ENCODE peak calls at places on chromosomes 7 and 10, in eight cellular contexts. O is GM23338, B is HCT116, V is neural progenitor cell, D is PC-3, H is SK-N-SH, K is hepatocyte, Y is MM.1S. M is an unnamed sample. For H3K4me1, the result is how much of the 10 kb centered on the place peaks cover.

GRCh38 chr7:1288390-1288995 is 55.8 kb downstream of the UNCX start:
- DNase-seq in O (no peak), Y (no peak), V (no peak), D (no peak), H (no peak), B (no peak), K (no peak), M (no peak)

GRCh38 chr10:16948335-16948734 is 131.1 kb upstream of the RSU1 start:
- DNase-seq in H (no peak), D (no peak), K (no peak), V (no peak), Y (no peak), B (no peak), O (no peak), M (no peak)

GRCh38 chr10:10311966-10312365 is 705.7 kb upstream of the CELF2 start:
- DNase-seq in H (no peak), V (no peak), D (no peak), O (no peak), Y (no peak), B (no peak), K (no peak), M (no peak)

GRCh38 chr10:43355749-43356371 is 15.6 kb upstream of the FXYD4 start:
- DNase-seq in K (no peak), H (no peak), O (no peak), D (peak), Y (no peak), B (peak), V (no peak), M (no peak)

GRCh38 chr7:102875700-102876192 is 37.1 kb upstream of the LRRC17 start:
- DNase-seq in B (peak), H (no peak), K (peak), O (no peak), Y (no peak), V (no peak), D (peak), M (no peak)

GRCh38 chr10:126561499-126562208 is 108.8 kb downstream of the C10orf90 start:
- DNase-seq in V (peak), H (no peak), K (no peak), O (peak), D (no peak), Y (no peak), B (no peak), M (no peak)

GRCh38 chr10:110267246-110267645 is 37.5 kb downstream of the SMNDC1 start:
- DNase-seq in D (no peak), V (no peak), H (no peak), Y (no peak), O (no peak), K (no peak), B (no peak), M (no peak)

GRCh38 chr10:118332948-118333710 is 9.0 kb downstream of the FAM204A start:
- DNase-seq in V (no peak), D (peak), B (no peak), Y (peak), O (no peak), H (no peak), K (peak), M (no peak)

GRCh38 chr7:94888542-94888941 is 18.9 kb upstream of the PPP1R9A start:
- DNase-seq in B (peak), Y (no peak), K (peak), O (peak), V (no peak), H (no peak), D (peak), M (no peak)

GRCh38 chr10:100345570-100346330 is 1.3 kb upstream of the SCD start:
- DNase-seq in Y (no peak), H (no peak), B (no peak), K (no peak), O (peak), V (peak), D (peak), M (peak)

GRCh38 chr7:130930260-130930659 is 196.3 kb upstream of the KLF14 start:
- DNase-seq in V (no peak), B (no peak), D (peak), K (no peak), Y (no peak), O (no peak), H (no peak), M (no peak)

GRCh38 chr10:35397953-35398352 is 61.6 kb downstream of the CCNY start:
- DNase-seq in H (no peak), D (no peak), Y (no peak), V (no peak), O (no peak), B (no peak), K (no peak), M (no peak)

GRCh38 chr7:102175423-102176170 is 111.1 kb upstream of the SH2B2 start:
- DNase-seq in H (no peak), O (no peak), D (no peak), B (no peak), K (no peak), V (no peak), Y (no peak), M (no peak)

GRCh38 chr10:112330154-112330553 is 43.8 kb upstream of the ACSL5 start:
- DNase-seq in V (no peak), B (no peak), D (no peak), H (no peak), Y (no peak), K (peak), O (no peak), M (no peak)

GRCh38 chr10:116665541-116666125 is 44.9 kb downstream of the PNLIPRP2 start:
- DNase-seq in B (no peak), O (no peak), K (no peak), Y (no peak), H (no peak), D (no peak), V (no peak), M (no peak)

GRCh38 chr10:86078639-86079035 is 288.0 kb downstream of the GRID1 start:
- DNase-seq in K (no peak), B (no peak), D (no peak), H (no peak), O (no peak), V (no peak), Y (no peak), M (no peak)

GRCh38 chr10:3950676-3951275 is 165.8 kb upstream of the KLF6 start:
- DNase-seq in B (no peak), D (no peak), O (no peak), V (no peak), K (no peak), Y (no peak), H (no peak), M (no peak)

GRCh38 chr7:117068511-117069155 is 115.3 kb downstream of the ST7 start:
- DNase-seq in Y (no peak), V (no peak), O (peak), B (no peak), D (no peak), K (no peak), H (peak), M (no peak)

GRCh38 chr10:116892873-116893685 is 43.8 kb downstream of the ENO4 start:
- DNase-seq in H (no peak), V (peak), K (peak), B (no peak), D (peak), Y (no peak), O (no peak), M (no peak)

DNA sequence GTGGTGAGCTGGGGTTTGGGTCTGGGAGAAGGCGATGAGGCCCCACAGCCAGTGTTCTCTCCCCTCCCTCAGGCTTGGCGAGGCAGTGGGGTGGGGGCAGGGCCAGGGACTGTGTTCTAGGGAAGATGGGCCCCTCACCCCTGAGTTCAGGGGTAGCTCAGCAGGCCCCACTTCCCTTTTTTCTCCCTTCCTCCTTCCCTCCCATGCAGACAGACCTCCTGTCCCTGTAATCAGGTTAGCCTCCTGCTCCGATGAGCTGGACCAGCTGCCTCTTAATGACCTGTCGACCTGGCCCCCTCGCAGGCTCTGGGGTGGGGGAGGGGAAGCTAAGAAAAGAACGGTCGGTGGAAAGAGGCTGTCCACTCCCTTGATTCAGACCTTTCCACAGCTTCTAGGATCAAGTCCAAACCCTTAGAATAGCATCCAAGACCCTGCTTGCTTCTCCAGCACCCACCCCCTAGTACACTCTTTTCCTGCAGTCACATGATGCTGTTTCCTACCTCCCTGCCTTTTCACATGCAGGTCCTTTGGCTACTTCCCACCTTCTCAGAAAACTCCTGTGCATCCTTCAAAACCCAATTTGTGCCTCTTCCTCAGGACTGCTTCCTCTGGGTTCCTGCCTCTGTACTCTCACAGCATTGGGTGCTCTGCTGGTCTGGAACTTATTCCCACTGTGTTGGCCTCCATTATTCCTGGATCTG is 64.1 kb downstream of the ZMIZ1 start:
- DNase-seq in V (peak), O (no peak), H (peak), B (no peak), Y (no peak), K (no peak), D (no peak), M (peak)
- H3K4me1 ChIP-seq in V (half or more), O (half or more), H (under half), B (under half), Y (under half), K (half or more), D (under half), M (half or more)

DNA sequence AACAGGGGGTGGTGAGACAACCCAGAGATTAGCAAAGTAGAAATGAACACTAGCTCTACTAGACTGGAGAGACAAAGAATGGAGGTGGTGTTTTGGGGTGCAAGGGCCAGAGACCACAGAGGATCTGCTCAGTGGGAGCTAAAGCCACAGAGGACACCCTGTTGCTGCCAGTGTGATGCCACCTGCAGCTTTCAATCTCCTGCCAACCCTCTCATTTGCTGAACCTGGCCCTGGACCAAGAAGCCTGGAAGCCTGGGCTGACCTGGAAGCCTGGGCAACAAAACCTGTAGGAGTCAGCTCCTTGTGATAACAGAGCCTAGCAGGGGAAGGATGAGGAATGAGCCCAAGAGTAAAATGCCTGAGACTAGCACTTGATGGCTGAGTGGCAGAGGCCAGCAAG is 81.1 kb upstream of the ADO start:
- DNase-seq in Y (no peak), O (no peak), D (no peak), K (no peak), B (no peak), H (no peak), V (no peak), M (no peak)
- TF ChIP-seq EZH2phosphoT487 in Y (no peak), O (no peak), D (no peak), K (no peak), B (no peak), H (no peak), V (no peak), M (no peak)

DNA sequence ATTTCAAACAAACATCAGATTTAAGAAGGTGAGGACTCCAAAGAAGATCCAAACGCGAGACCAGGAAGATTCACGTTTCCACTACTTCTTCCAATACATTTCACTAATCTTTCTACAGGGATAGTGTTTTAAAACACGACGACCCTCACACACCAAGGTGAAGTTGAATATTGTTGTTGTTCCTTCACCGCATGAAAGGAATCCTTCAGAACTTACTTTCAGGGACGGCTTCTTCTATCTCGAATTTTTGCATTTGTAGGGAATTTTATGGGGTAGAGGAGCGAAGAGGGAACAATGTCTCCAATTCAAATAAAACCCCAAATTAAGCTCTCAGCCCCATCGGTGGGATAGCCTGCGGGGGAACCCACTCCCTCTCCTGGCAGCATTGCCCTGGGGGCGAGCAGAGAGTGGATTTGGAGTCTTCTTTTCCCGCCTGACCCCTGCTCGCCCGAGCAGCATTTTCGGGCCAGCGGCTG is 1.5 kb upstream of the GATA3 start:
- DNase-seq in B (no peak), V (no peak), D (no peak), Y (no peak), H (no peak), K (no peak), O (no peak), M (no peak)
- TF ChIP-seq CTCF in B (no peak), V (no peak), D (peak), Y (peak), H (peak), K (no peak), O (no peak), M (peak)

GRCh38 chr10:30038961-30039536 is 20.3 kb downstream of the JCAD start:
- DNase-seq in O (no peak), H (no peak), Y (no peak), K (no peak), V (no peak), B (no peak), D (no peak), M (no peak)
- H3K4me1 ChIP-seq in O (under half), H (under half), Y (under half), K (under half), V (under half), B (under half), D (under half), M (under half)

DNA sequence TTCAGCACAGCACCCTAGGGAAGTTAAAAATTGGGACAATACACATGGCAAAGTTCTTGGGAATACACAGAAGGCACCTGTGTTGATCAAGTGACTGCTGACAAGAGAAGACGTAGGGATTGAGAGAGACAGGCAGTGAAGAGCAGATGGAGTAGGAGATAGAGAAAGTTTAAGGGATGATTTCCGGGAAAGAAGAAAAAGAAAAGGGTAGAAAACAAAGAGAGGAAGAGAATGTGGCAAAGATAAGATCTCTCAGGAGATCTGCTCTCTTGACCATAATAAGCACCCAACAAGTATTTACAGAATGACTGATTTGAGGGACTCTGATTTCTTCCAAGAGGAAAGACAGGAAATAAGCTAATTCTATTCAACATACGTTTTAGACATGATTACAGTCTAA is 15.1 kb upstream of the RALA start:
- DNase-seq in D (peak), O (peak), Y (no peak), H (no peak), V (no peak), B (no peak), K (no peak), M (no peak)
- TF ChIP-seq EZH2phosphoT487 in D (no peak), O (no peak), Y (no peak), H (no peak), V (no peak), B (no peak), K (no peak), M (no peak)

DNA sequence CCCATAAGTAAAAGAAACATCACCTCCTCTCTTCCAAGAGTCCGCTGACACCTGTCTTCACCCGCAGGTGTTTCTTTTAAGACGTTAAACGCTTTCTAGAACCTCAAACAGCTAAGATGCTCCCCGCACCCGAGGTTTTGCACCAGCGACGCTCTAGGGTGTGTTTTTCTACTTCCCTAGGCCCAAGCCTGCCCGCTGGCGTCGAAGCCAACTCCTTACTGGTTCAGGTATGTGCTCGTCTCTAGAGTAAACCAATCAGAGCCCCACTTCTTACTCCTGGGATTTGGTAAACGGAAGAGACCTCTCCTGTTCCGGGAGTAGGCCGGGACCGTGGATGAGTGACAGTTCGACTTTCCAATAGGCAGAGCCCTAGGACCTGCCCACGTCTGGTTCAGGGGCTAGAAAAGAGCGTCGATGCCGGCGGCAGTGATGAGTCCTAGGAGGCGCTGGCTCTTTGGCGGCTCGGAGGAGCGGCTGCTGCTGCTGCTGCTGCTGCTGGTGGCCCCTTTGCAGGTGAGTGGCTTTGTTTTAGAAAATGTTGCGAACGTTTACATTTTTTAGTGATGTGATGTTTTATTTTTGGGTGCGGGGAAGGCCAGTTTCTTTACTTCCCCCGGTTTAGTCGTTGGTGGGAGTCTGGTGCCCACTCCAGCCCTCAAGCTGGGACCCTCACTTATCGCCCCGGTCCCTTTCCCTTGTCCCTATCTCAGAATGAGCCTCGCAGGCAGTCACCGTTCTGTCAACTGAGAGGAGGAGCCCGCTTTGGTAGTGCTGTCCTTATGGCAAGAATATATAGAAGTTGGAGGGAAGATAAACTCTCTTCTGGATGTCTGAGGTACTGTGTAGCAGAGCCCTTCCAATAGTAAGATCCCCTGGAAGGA is at the start of gene BPGM:
- DNase-seq in D (peak), B (peak), H (peak), V (peak), K (peak), Y (peak), O (peak), M (peak)
- TF ChIP-seq CTCF in D (peak), B (peak), H (peak), V (peak), K (peak), Y (peak), O (peak), M (peak)

GRCh38 chr10:102435098-102435497 is 2.7 kb upstream of the CUEDC2 start:
- DNase-seq in B (no peak), D (no peak), K (peak), Y (no peak), H (no peak), O (no peak), V (no peak), M (no peak)

GRCh38 chr10:102433619-102434046 is 1.3 kb upstream of the CUEDC2 start:
- DNase-seq in H (no peak), V (no peak), Y (no peak), D (no peak), K (peak), B (no peak), O (no peak), M (peak)

GRCh38 chr10:102435529-102436233 is 3.3 kb upstream of the CUEDC2 start:
- DNase-seq in O (peak), H (no peak), B (no peak), K (peak), Y (no peak), V (no peak), D (no peak), M (no peak)

GRCh38 chr10:102436312-102436711 is 3.9 kb upstream of the CUEDC2 start:
- DNase-seq in O (no peak), D (no peak), H (no peak), B (no peak), K (no peak), V (no peak), Y (no peak), M (no peak)

GRCh38 chr10:102434251-102434913 is 2.0 kb upstream of the CUEDC2 start:
- DNase-seq in H (no peak), K (peak), V (no peak), Y (no peak), O (no peak), B (no peak), D (no peak), M (no peak)
- H3K4me1 ChIP-seq in H (under half), K (under half), V (under half), Y (under half), O (under half), B (under half), D (under half), M (under half)

GRCh38 chr10:7696545-7696944 is 6.6 kb upstream of the ITIH2 start:
- DNase-seq in K (no peak), D (peak), Y (no peak), B (no peak), O (no peak), V (no peak), H (no peak), M (no peak)
- TF ChIP-seq EZH2phosphoT487 in K (no peak), D (no peak), Y (no peak), B (no peak), O (no peak), V (no peak), H (no peak), M (no peak)

GRCh38 chr10:79215531-79215930 is 131.7 kb upstream of the PPIF start:
- DNase-seq in K (no peak), D (no peak), V (no peak), Y (no peak), O (no peak), H (no peak), B (no peak), M (no peak)
- TF ChIP-seq CTCF in K (no peak), D (no peak), V (no peak), Y (no peak), O (no peak), H (no peak), B (no peak), M (no peak)

GRCh38 chr7:69844264-69844868 is 246.1 kb downstream of the AUTS2 start:
- DNase-seq in H (no peak), K (no peak), V (no peak), D (no peak), B (no peak), O (no peak), Y (no peak), M (peak)

GRCh38 chr7:69840248-69840647 is 242.0 kb downstream of the AUTS2 start:
- DNase-seq in O (no peak), H (no peak), Y (no peak), B (no peak), K (no peak), D (no peak), V (no peak), M (peak)

GRCh38 chr7:69845721-69846495 is 247.6 kb downstream of the AUTS2 start:
- DNase-seq in V (no peak), B (no peak), O (no peak), K (no peak), H (no peak), D (no peak), Y (no peak), M (peak)

GRCh38 chr7:69839782-69840181 is 241.5 kb downstream of the AUTS2 start:
- DNase-seq in H (no peak), V (no peak), D (no peak), B (no peak), K (no peak), Y (no peak), O (no peak), M (peak)

DNA sequence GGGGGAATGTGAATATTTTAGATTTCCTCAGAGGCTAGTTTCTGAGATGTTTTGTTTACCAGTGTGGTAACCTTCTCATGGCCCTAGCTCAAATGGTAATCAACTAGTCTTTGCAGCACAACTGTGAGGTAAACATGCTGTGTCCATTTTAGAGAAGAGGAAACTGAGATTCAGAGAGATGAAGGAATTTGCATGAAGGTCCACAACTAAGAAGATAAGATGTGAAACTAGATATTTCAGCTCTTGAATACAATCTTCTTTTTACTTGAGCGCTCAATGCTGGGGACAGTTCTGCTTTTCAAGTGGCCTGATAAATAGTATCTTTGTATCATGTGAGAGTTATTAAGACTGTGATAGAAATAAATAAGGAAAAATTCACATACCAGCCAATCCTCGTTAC is 245.4 kb downstream of the AUTS2 start:
- DNase-seq in Y (no peak), O (no peak), D (no peak), K (no peak), V (no peak), H (no peak), B (no peak), M (peak)
- H3K4me1 ChIP-seq in Y (under half), O (under half), D (under half), K (under half), V (under half), H (under half), B (under half), M (half or more)

M was measured in OCI-LY7.